ENCODE peak calls at places on chromosomes 12 and 14, in nine cellular contexts. F is IMR-90, R is ascending aorta, W is cardiac muscle cell, D is choroid plexus epithelial cell, N is brain microvascular endothelial cell, L is endodermal cell, K is dorsolateral prefrontal cortex, S is left ventricle myocardium inferior. U is an unnamed sample.
A peak's percentile ranks its signal among the peaks of the same experiment; 100 is the strongest.

GRCh38 chr14:21070610-21071224 is 613 bp downstream of the ARHGEF40 start:
- DNase-seq in F (peak; percentile 46), R (no peak), W (peak; percentile 75), D (peak; percentile 48), N (peak; percentile 24), L (peak; percentile 93), K (no peak), S (peak; percentile 59), U (no peak)

GRCh38 chr14:36657409-36658090 is 4.1 kb upstream of the PAX9 start:
- DNase-seq in F (no peak), R (no peak), W (no peak), D (peak; percentile 8), N (no peak), L (peak; percentile 82), K (no peak), S (no peak), U (no peak)

GRCh38 chr12:1318327-1319031 is 275.9 kb downstream of the FBXL14 start:
- DNase-seq in F (peak; percentile 31), R (no peak), W (peak; percentile 51), D (peak; percentile 61), N (peak; percentile 2), L (peak; percentile 94), K (no peak), S (no peak), U (peak; percentile 64)

GRCh38 chr12:71840226-71840847 is 778 bp downstream of the TBC1D15 start:
- DNase-seq in F (peak; percentile 88), R (no peak), W (no peak), D (peak; percentile 77), N (peak; percentile 50), L (no peak), K (no peak), S (no peak), U (peak; percentile 22)

GRCh38 chr14:57346741-57347140 is 43.6 kb upstream of the NAA30 start:
- DNase-seq in F (no peak), R (no peak), W (no peak), D (no peak), N (no peak), L (no peak), K (no peak), S (no peak), U (no peak)

GRCh38 chr14:100348253-100348729 is 25.2 kb downstream of the SLC25A47 start:
- DNase-seq in F (no peak), R (no peak), W (no peak), D (no peak), N (no peak), L (no peak), K (no peak), S (no peak), U (no peak)

GRCh38 chr12:65965358-65965757 is 141.1 kb downstream of the HMGA2 start:
- DNase-seq in F (peak; percentile 93), R (no peak), W (no peak), D (peak; percentile 95), N (peak; percentile 60), L (no peak), K (no peak), S (no peak), U (no peak)

GRCh38 chr12:60257063-60257462 is 661.2 kb downstream of the SLC16A7 start:
- DNase-seq in F (peak; percentile 86), R (no peak), W (peak; percentile 54), D (peak; percentile 90), N (peak; percentile 80), L (no peak), K (no peak), S (no peak), U (peak; percentile 78)

GRCh38 chr12:93823616-93824410 is 146.6 kb downstream of the CRADD start:
- DNase-seq in F (no peak), R (no peak), W (no peak), D (peak; percentile 42), N (no peak), L (no peak), K (no peak), S (no peak), U (no peak)

GRCh38 chr14:98444077-98444476 is 827.9 kb downstream of the BCL11B start:
- DNase-seq in F (no peak), R (no peak), W (no peak), D (no peak), N (no peak), L (no peak), K (no peak), S (no peak), U (no peak)

DNA sequence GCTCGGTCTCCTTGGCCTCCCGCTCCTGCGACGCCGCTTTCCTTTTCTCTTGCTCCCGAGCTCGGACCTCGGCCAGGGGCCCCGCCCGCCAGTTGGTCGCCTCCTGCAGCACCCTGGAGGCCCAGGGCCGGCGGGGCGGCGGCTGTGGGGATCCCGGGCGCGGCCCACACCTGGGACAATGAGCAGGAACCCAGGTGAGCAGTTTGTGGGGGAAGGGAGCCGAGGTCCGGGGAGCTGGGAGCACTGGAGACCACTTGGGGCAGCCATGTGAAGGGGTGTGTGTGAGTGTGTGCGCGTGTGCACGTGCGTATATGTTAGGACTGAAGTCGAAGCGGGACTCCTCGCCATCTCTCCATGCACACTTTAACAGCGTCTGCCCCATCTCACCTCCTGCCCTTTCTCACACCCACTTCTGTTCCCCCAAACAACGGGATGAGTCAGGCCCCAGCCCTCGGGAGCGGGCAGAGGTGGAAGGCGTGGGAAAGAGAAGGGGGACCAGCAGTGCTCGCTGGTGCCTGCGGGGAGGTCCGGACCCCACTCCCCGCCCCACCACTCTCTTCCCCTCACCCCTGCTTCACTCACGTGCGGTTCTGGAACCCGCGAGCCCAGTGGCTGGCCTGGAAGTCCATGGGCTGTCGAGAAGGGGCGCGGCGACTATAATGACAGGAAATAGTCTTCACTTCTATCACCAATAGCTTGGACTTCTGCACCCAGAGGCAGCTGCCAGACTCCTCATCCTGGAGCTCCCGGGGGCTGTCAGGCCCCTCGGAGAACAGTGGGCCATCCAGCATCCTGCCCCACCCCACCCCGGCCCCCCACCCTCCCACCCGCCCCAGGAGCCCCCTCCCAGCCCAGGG is 450 bp downstream of the DDN start:
- DNase-seq in F (peak; percentile 30), R (no peak), W (no peak), D (no peak), N (no peak), L (peak; percentile 87), K (no peak), S (no peak), U (no peak)
- H3K4me3 ChIP-seq in F (peak overlapping the region; percentile 10), R (peak overlapping the region; percentile 58), W (peak overlapping the region; percentile 27), D (peak overlapping the region; percentile 42), N (peak overlapping the region; percentile 36), L (peak overlapping the region; percentile 73), K (peak overlapping the region; percentile 61), S (peak overlapping the region; percentile 69), U (peak overlapping the region; percentile 23)

DNA sequence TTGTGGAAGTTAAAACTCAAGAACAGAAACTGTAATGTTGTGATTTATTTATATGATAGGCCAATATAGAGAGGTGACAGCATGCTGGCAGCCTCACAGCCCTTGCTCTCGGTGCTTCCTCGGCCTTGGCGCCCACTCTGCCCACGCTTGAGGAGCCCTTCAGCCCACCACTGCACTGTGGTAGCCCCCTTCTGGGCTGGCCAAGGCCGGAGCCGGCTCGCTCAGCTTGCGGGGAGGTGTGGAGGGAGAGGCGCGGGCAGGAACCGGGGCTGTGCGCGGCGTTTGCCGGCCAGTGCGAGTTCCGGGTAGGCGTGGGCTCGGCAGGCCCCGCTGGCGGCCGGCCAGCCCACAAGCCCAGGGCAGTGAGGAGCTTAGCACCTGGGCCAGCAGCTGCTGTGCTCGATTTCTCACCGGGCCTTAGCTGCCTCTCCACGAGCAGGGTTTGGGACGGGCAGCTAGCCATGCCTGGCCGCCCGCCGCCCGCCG is 65.8 kb upstream of the SLC8A3 start:
- DNase-seq in F (peak; percentile 1), R (no peak), W (peak; percentile 80), D (peak; percentile 39), N (no peak), L (peak; percentile 83), K (no peak), S (no peak), U (no peak)
- H3K4me3 ChIP-seq in F (peak overlapping the region; percentile 24), R (peak overlapping the region; percentile 53), W (peak overlapping the region; percentile 45), D (peak overlapping the region; percentile 47), N (peak overlapping the region; percentile 34), L (peak overlapping the region; percentile 74), K (peak overlapping the region; percentile 43), S (peak overlapping the region; percentile 63), U (peak overlapping the region; percentile 44)

DNA sequence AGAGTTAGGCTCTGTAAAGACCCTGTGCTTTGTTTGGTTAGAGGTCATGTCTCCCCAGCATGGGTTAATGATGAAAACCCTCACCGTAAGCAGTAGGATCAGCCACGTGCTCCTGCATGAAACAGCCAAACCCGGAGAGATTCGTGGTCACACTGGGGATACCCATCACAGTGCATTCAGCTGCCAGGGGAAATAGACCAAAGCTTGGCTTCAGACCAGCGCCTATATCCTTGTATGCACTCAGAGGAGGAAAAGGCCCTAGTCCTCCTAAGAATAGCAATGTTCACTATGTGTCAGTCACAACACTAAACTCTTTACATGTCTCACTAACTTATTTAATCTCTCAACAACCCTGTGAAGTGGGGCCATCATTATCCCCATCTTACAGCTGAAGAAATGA is 16.3 kb downstream of the SPX start:
- DNase-seq in F (no peak), R (no peak), W (no peak), D (no peak), N (no peak), L (no peak), K (no peak), S (no peak), U (no peak)
- H3K4me3 ChIP-seq in F (no peak overlapping the region), R (no peak overlapping the region), W (no peak overlapping the region), D (no peak overlapping the region), N (no peak overlapping the region), L (no peak overlapping the region), K (no peak overlapping the region), S (no peak overlapping the region), U (no peak overlapping the region)

GRCh38 chr14:103594265-103594664 is 31.5 kb downstream of the COA8 start:
- DNase-seq in F (peak; percentile 74), R (no peak), W (no peak), D (peak; percentile 61), N (peak; percentile 38), L (no peak), K (peak; percentile 88), S (peak; percentile 28), U (peak; percentile 69)
- H3K4me3 ChIP-seq in F (no peak overlapping the region), R (no peak overlapping the region), W (no peak overlapping the region), D (no peak overlapping the region), N (no peak overlapping the region), L (no peak overlapping the region), K (peak overlapping the region; percentile 2), S (peak overlapping the region; percentile 17), U (no peak overlapping the region)

GRCh38 chr14:75521415-75522199 is 662 bp upstream of the BATF start:
- DNase-seq in F (no peak), R (no peak), W (no peak), D (no peak), N (no peak), L (no peak), K (no peak), S (no peak), U (no peak)
- H3K4me3 ChIP-seq in F (no peak overlapping the region), R (no peak overlapping the region), W (no peak overlapping the region), D (no peak overlapping the region), N (no peak overlapping the region), L (no peak overlapping the region), K (no peak overlapping the region), S (no peak overlapping the region), U (no peak overlapping the region)

GRCh38 chr14:94397279-94397898 is 9.0 kb upstream of the SERPINA1 start:
- DNase-seq in F (no peak), R (no peak), W (no peak), D (no peak), N (no peak), L (no peak), K (no peak), S (no peak), U (no peak)
- H3K4me3 ChIP-seq in F (no peak overlapping the region), R (no peak overlapping the region), W (no peak overlapping the region), D (no peak overlapping the region), N (no peak overlapping the region), L (no peak overlapping the region), K (no peak overlapping the region), S (no peak overlapping the region), U (no peak overlapping the region)

GRCh38 chr14:61238611-61239010 is 42.5 kb downstream of the TMEM30B start:
- DNase-seq in F (no peak), R (no peak), W (no peak), D (no peak), N (no peak), L (no peak), K (no peak), S (no peak), U (no peak)
- H3K4me3 ChIP-seq in F (no peak overlapping the region), R (no peak overlapping the region), W (no peak overlapping the region), D (no peak overlapping the region), N (no peak overlapping the region), L (no peak overlapping the region), K (no peak overlapping the region), S (no peak overlapping the region), U (no peak overlapping the region)

U was measured in retinal pigment epithelial cell.